ENCODE peak calls at places on chromosomes 11 and 22, in five cellular contexts. One of them, this sample, is unnamed. For H4K20me1, the result is how much of the 10 kb centered on the place peaks cover.

GRCh38 chr22:44882226-44882905 is 127.4 kb downstream of the PHF21B start:
- DNase-seq in K562: no peak
- DNase-seq in HepG2: no peak
- DNase-seq in H1: no peak
- DNase-seq in GM12878: no peak
- DNase-seq in this sample: no peak

GRCh38 chr22:49575703-49576081 is 252.0 kb downstream of the BRD1 start:
- DNase-seq in K562: no peak
- DNase-seq in H1: no peak
- DNase-seq in HepG2: no peak
- DNase-seq in GM12878: no peak
- DNase-seq in this sample: no peak

GRCh38 chr11:34624069-34624468 is 3.2 kb downstream of the EHF start:
- DNase-seq in HepG2: no peak
- DNase-seq in K562: no peak
- DNase-seq in GM12878: peak
- DNase-seq in H1: no peak
- DNase-seq in this sample: no peak

GRCh38 chr11:21402274-21402673 is 732.9 kb downstream of the NELL1 start:
- DNase-seq in K562: no peak
- DNase-seq in HepG2: no peak
- DNase-seq in H1: no peak
- DNase-seq in GM12878: no peak
- DNase-seq in this sample: no peak

GRCh38 chr22:40637181-40638150 is 947 bp upstream of the MRTFA start:
- DNase-seq in H1: peak
- DNase-seq in K562: peak
- DNase-seq in HepG2: no peak
- DNase-seq in GM12878: no peak
- DNase-seq in this sample: no peak

GRCh38 chr22:20725987-20726558 is 47.8 kb upstream of the SERPIND1 start:
- DNase-seq in K562: no peak
- DNase-seq in HepG2: no peak
- DNase-seq in GM12878: no peak
- DNase-seq in H1: no peak
- DNase-seq in this sample: no peak

GRCh38 chr11:69799582-69799981 is 19.6 kb downstream of the FGF3 start:
- DNase-seq in GM12878: no peak
- DNase-seq in H1: no peak
- DNase-seq in HepG2: peak
- DNase-seq in K562: peak
- DNase-seq in this sample: peak

GRCh38 chr11:69464621-69464960 is 16.9 kb upstream of the LINC01488 start:
- DNase-seq in H1: no peak
- DNase-seq in K562: no peak
- DNase-seq in GM12878: no peak
- DNase-seq in HepG2: no peak
- DNase-seq in this sample: no peak

GRCh38 chr11:20611892-20612291 is 12.5 kb downstream of the SLC6A5 start:
- DNase-seq in HepG2: peak
- DNase-seq in GM12878: no peak
- DNase-seq in H1: no peak
- DNase-seq in K562: no peak
- DNase-seq in this sample: no peak

GRCh38 chr11:76806131-76806530 is 23.0 kb downstream of the TSKU start:
- DNase-seq in H1: peak
- DNase-seq in HepG2: no peak
- DNase-seq in K562: no peak
- DNase-seq in GM12878: no peak
- DNase-seq in this sample: no peak

GRCh38 chr11:95232666-95233065 is 1.7 kb upstream of the SESN3 start:
- DNase-seq in K562: no peak
- DNase-seq in GM12878: no peak
- DNase-seq in H1: no peak
- DNase-seq in HepG2: no peak
- DNase-seq in this sample: no peak

GRCh38 chr11:8321876-8322275 is 58.2 kb upstream of the LMO1 start:
- DNase-seq in GM12878: no peak
- DNase-seq in H1: no peak
- DNase-seq in K562: no peak
- DNase-seq in HepG2: no peak
- DNase-seq in this sample: no peak

GRCh38 chr11:31619980-31620379 is 110.4 kb downstream of the ELP4 start:
- DNase-seq in GM12878: no peak
- DNase-seq in HepG2: no peak
- DNase-seq in H1: no peak
- DNase-seq in K562: no peak
- DNase-seq in this sample: no peak

GRCh38 chr11:117593065-117593464 is 204.0 kb downstream of the DSCAML1 start:
- DNase-seq in H1: no peak
- DNase-seq in GM12878: no peak
- DNase-seq in K562: no peak
- DNase-seq in HepG2: no peak
- DNase-seq in this sample: no peak

GRCh38 chr11:126817096-126817495 is 183.5 kb downstream of the KIRREL3 start:
- DNase-seq in K562: no peak
- DNase-seq in H1: no peak
- DNase-seq in GM12878: no peak
- DNase-seq in HepG2: no peak
- DNase-seq in this sample: no peak

GRCh38 chr22:38125731-38126344 is 15.4 kb upstream of the BAIAP2L2 start:
- DNase-seq in K562: no peak
- DNase-seq in H1: no peak
- DNase-seq in HepG2: no peak
- DNase-seq in GM12878: no peak
- DNase-seq in this sample: no peak

GRCh38 chr22:49266561-49267519 is 560.8 kb downstream of the BRD1 start:
- DNase-seq in GM12878: no peak
- DNase-seq in K562: no peak
- DNase-seq in HepG2: no peak
- DNase-seq in H1: no peak
- DNase-seq in this sample: no peak

GRCh38 chr11:32821517-32821916 is 8.2 kb upstream of the PRRG4 start:
- DNase-seq in H1: no peak
- DNase-seq in GM12878: no peak
- DNase-seq in HepG2: no peak
- DNase-seq in K562: no peak
- DNase-seq in this sample: no peak

GRCh38 chr11:64894070-64894811 is 15.8 kb upstream of the EHD1 start:
- DNase-seq in GM12878: no peak
- DNase-seq in H1: peak
- DNase-seq in HepG2: peak
- DNase-seq in K562: peak
- DNase-seq in this sample: no peak

GRCh38 chr22:28882545-28882877 is 861 bp upstream of the ZNRF3 start:
- DNase-seq in HepG2: no peak
- DNase-seq in H1: no peak
- DNase-seq in K562: peak
- DNase-seq in GM12878: no peak
- DNase-seq in this sample: peak

GRCh38 chr22:28882878-28883656 is at the start of gene ZNRF3:
- DNase-seq in K562: peak
- DNase-seq in HepG2: peak
- DNase-seq in GM12878: no peak
- DNase-seq in H1: peak
- DNase-seq in this sample: peak

GRCh38 chr22:28883917-28884753 is 763 bp downstream of the ZNRF3 start:
- DNase-seq in GM12878: no peak
- DNase-seq in H1: peak
- DNase-seq in K562: peak
- DNase-seq in HepG2: no peak
- DNase-seq in this sample: peak

GRCh38 chr22:28884754-28885375 is 1.5 kb downstream of the ZNRF3 start:
- DNase-seq in K562: no peak
- DNase-seq in GM12878: no peak
- DNase-seq in H1: no peak
- DNase-seq in HepG2: no peak
- DNase-seq in this sample: no peak

GRCh38 chr22:28883657-28883916 is 215 bp downstream of the ZNRF3 start:
- DNase-seq in HepG2: no peak
- DNase-seq in H1: no peak
- DNase-seq in K562: no peak
- DNase-seq in GM12878: no peak
- DNase-seq in this sample: no peak
- TF ChIP-seq POLR2A in HepG2: peak
- TF ChIP-seq POLR2A in H1: no peak
- TF ChIP-seq POLR2A in K562: no peak
- TF ChIP-seq POLR2A in GM12878: no peak
- TF ChIP-seq POLR2A in this sample: no peak

GRCh38 chr11:60923800-60924109 is 505 bp upstream of the TMEM132A start:
- DNase-seq in GM12878: no peak
- DNase-seq in K562: no peak
- DNase-seq in H1: no peak
- DNase-seq in HepG2: no peak
- DNase-seq in this sample: no peak
- H4K20me1 ChIP-seq in GM12878: under half
- H4K20me1 ChIP-seq in K562: under half
- H4K20me1 ChIP-seq in H1: under half
- H4K20me1 ChIP-seq in HepG2: under half
- H4K20me1 ChIP-seq in this sample: under half

GRCh38 chr22:22721681-22722309 is 77.4 kb downstream of the GGTLC2 start:
- DNase-seq in K562: no peak
- DNase-seq in HepG2: no peak
- DNase-seq in H1: no peak
- DNase-seq in GM12878: peak
- DNase-seq in this sample: no peak
- TF ChIP-seq SP1 in K562: no peak
- TF ChIP-seq SP1 in HepG2: no peak
- TF ChIP-seq SP1 in H1: no peak
- TF ChIP-seq SP1 in GM12878: no peak
- TF ChIP-seq SP1 in this sample: no peak

DNA sequence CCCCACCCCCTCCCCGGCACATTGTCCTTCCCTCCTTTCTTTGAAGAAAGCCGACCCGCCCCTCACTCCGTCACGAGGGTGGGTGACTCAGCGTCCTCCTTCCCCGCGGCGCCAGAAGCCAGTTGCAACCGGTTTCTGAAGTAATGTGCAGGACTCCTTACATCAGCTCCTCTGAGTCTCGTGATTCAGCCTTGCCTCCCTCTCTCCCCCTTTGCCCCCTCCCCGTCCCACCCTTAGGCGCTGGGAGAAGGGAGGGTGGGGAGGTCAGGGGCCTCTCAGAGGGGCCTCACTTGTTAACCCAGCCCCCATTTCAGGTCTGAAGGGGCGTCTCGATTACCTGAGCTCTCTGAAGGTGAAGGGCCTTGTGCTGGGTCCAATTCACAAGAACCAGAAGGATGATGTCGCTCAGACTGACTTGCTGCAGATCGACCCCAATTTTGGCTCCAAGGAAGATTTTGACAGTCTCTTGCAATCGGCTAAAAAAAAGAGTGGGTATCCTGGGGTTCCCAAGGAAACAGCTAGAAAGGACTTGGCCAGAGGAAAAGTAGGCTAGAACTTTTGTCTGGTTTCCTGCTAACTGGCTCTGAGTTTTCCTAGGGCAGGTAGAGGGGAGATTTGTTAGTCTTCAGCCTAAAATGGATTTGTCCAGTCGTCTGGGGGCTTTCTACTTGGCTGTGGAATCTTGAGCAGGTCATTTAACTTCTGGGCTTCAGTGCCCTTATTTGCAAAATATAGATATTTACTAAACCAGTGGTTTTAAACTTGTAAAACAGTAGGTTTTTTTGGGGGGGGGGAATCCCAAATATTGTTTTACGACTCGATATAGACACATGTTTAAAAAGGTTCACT is 1.1 kb downstream of the SLC3A2 start:
- DNase-seq in K562: peak
- DNase-seq in GM12878: peak
- DNase-seq in HepG2: peak
- DNase-seq in H1: no peak
- DNase-seq in this sample: peak
- TF ChIP-seq POLR2A in K562: no peak
- TF ChIP-seq POLR2A in GM12878: no peak
- TF ChIP-seq POLR2A in HepG2: no peak
- TF ChIP-seq POLR2A in H1: no peak
- TF ChIP-seq POLR2A in this sample: no peak

GRCh38 chr11:62145261-62145871 is 21.6 kb downstream of the INCENP start:
- DNase-seq in HepG2: no peak
- DNase-seq in H1: no peak
- DNase-seq in GM12878: no peak
- DNase-seq in K562: no peak
- DNase-seq in this sample: no peak

GRCh38 chr11:62142921-62143320 is 19.1 kb downstream of the INCENP start:
- DNase-seq in GM12878: no peak
- DNase-seq in HepG2: no peak
- DNase-seq in H1: no peak
- DNase-seq in K562: no peak
- DNase-seq in this sample: no peak

GRCh38 chr11:62143727-62144126 is 19.9 kb downstream of the INCENP start:
- DNase-seq in K562: no peak
- DNase-seq in HepG2: no peak
- DNase-seq in GM12878: no peak
- DNase-seq in H1: no peak
- DNase-seq in this sample: no peak

GRCh38 chr11:62146476-62147200 is 22.8 kb downstream of the INCENP start:
- DNase-seq in HepG2: no peak
- DNase-seq in GM12878: no peak
- DNase-seq in K562: no peak
- DNase-seq in H1: no peak
- DNase-seq in this sample: no peak

DNA sequence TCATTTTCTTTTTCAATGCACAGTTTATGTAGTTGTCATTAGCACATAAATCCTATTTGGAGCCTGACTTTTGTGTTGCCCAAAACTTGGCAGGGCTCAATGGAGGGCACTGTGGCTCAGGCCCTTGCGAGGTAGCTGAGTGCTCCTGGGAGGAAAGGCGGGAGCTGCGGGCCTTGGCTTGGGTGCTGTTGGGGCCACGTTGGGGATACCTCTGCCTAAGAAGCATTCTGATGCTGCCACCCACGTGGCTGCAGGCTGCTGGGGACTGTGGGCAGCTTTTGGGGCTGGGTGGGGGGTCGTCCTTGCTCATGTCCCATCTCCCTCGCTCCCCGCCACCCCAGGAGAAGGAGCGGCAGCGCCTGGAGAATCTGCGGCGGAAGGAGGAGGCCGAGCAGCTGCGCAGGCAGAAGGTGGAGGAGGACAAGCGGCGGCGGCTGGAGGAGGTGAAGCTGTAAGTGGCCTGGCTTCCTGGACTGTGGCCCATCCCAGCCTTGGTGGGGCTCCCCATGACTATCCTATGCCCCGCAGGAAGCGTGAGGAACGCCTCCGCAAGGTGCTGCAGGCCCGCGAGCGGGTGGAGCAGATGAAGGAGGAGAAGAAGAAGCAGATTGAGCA is 20.9 kb downstream of the INCENP start:
- DNase-seq in HepG2: no peak
- DNase-seq in K562: no peak
- DNase-seq in GM12878: no peak
- DNase-seq in H1: no peak
- DNase-seq in this sample: no peak
- H4K20me1 ChIP-seq in HepG2: under half
- H4K20me1 ChIP-seq in K562: under half
- H4K20me1 ChIP-seq in GM12878: under half
- H4K20me1 ChIP-seq in H1: under half
- H4K20me1 ChIP-seq in this sample: under half